ENCODE peak calls at places on chromosomes 2 and 18, in eight cellular contexts. One of them, this sample, is unnamed.

GRCh38 chr18:34767601-34768027 is 57.5 kb downstream of the DTNA start:
- DNase-seq in sigmoid colon: no peak
- DNase-seq in esophagus muscularis mucosa: no peak
- DNase-seq in tibial nerve: no peak
- DNase-seq in IMR-90: peak
- DNase-seq in prostate gland: no peak
- DNase-seq in A549: no peak
- DNase-seq in Peyer's patch: no peak
- DNase-seq in this sample: no peak

GRCh38 chr2:41004700-41005099 is 552.8 kb upstream of the SLC8A1 start:
- DNase-seq in sigmoid colon: no peak
- DNase-seq in esophagus muscularis mucosa: no peak
- DNase-seq in tibial nerve: no peak
- DNase-seq in IMR-90: no peak
- DNase-seq in prostate gland: no peak
- DNase-seq in A549: no peak
- DNase-seq in Peyer's patch: no peak
- DNase-seq in this sample: no peak

GRCh38 chr2:80302465-80303005 is 2.0 kb downstream of the LRRTM1 start:
- DNase-seq in sigmoid colon: no peak
- DNase-seq in esophagus muscularis mucosa: no peak
- DNase-seq in tibial nerve: no peak
- DNase-seq in IMR-90: no peak
- DNase-seq in prostate gland: no peak
- DNase-seq in A549: no peak
- DNase-seq in Peyer's patch: no peak
- DNase-seq in this sample: no peak

GRCh38 chr2:105104208-105104731 is 66.4 kb downstream of the MRPS9 start:
- DNase-seq in sigmoid colon: no peak
- DNase-seq in esophagus muscularis mucosa: no peak
- DNase-seq in tibial nerve: no peak
- DNase-seq in IMR-90: peak
- DNase-seq in prostate gland: no peak
- DNase-seq in A549: no peak
- DNase-seq in Peyer's patch: no peak
- DNase-seq in this sample: no peak

GRCh38 chr2:237799060-237799428 is 465 bp downstream of the RBM44 start:
- DNase-seq in sigmoid colon: no peak
- DNase-seq in esophagus muscularis mucosa: peak
- DNase-seq in tibial nerve: no peak
- DNase-seq in IMR-90: no peak
- DNase-seq in prostate gland: no peak
- DNase-seq in A549: no peak
- DNase-seq in Peyer's patch: no peak
- DNase-seq in this sample: no peak

GRCh38 chr2:233356546-233357308 is 2.4 kb downstream of the DGKD start:
- DNase-seq in sigmoid colon: no peak
- DNase-seq in esophagus muscularis mucosa: no peak
- DNase-seq in tibial nerve: no peak
- DNase-seq in IMR-90: peak
- DNase-seq in prostate gland: no peak
- DNase-seq in A549: no peak
- DNase-seq in Peyer's patch: no peak
- DNase-seq in this sample: no peak

GRCh38 chr18:24051256-24051947 is 36.8 kb downstream of the TTC39C start:
- DNase-seq in sigmoid colon: no peak
- DNase-seq in esophagus muscularis mucosa: peak
- DNase-seq in tibial nerve: no peak
- DNase-seq in IMR-90: peak
- DNase-seq in prostate gland: no peak
- DNase-seq in A549: no peak
- DNase-seq in Peyer's patch: no peak
- DNase-seq in this sample: no peak

GRCh38 chr2:31110998-31111397 is 27.2 kb downstream of the GALNT14 start:
- DNase-seq in sigmoid colon: no peak
- DNase-seq in esophagus muscularis mucosa: peak
- DNase-seq in tibial nerve: no peak
- DNase-seq in IMR-90: no peak
- DNase-seq in prostate gland: no peak
- DNase-seq in A549: no peak
- DNase-seq in Peyer's patch: no peak
- DNase-seq in this sample: no peak

DNA sequence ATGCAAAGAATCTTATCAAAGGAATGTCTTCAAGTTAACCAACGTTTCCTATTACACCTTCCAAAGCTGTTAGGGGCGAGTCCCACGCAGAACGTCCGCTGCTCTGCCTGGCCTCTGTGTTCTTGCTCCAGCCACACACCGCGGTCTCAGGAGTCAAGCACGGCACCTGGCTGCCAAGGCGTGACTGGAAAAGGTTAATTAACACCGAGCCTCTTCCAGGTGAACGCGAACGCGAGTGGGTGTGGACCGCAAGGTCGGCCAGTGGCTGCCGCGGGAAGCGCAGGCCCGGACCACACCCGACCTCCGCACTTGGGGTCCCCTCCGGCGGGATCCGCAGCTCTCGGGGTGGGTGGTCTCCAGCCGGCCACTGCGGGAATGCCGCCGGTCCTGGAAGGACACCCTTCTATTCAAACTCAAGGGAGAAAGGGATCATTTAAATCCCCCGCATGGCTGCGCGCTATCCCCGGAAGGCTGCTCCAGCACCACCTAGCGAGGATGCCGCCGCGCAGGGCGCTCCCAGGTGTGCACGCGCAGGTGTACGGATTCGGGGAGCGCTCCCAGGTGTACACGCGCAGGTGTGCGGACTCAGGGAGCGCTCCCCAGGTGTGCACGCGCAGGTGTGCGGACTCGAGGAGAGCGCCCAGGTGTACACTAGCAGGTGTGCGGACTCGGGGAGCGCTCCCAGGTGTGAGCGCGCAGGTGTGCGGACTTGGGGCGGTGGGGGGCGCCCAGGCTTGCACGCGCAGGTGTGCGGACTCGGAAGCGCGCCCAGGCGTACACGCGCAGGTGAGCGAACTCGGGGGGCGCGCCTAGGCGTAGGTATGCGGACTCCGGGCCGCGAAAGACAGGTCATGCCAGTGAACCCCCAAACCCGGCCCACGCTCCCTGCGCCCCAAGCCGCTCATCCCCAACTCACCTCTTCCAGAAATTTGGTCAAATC is 662 bp downstream of the CYB5A start:
- DNase-seq in sigmoid colon: peak
- DNase-seq in esophagus muscularis mucosa: peak
- DNase-seq in tibial nerve: no peak
- DNase-seq in IMR-90: no peak
- DNase-seq in prostate gland: peak
- DNase-seq in A549: no peak
- DNase-seq in Peyer's patch: peak
- DNase-seq in this sample: no peak
- TF ChIP-seq POLR2A in sigmoid colon: no peak
- TF ChIP-seq POLR2A in esophagus muscularis mucosa: no peak
- TF ChIP-seq POLR2A in tibial nerve: no peak
- TF ChIP-seq POLR2A in IMR-90: no peak
- TF ChIP-seq POLR2A in prostate gland: no peak
- TF ChIP-seq POLR2A in A549: no peak
- TF ChIP-seq POLR2A in Peyer's patch: no peak
- TF ChIP-seq POLR2A in this sample: no peak

DNA sequence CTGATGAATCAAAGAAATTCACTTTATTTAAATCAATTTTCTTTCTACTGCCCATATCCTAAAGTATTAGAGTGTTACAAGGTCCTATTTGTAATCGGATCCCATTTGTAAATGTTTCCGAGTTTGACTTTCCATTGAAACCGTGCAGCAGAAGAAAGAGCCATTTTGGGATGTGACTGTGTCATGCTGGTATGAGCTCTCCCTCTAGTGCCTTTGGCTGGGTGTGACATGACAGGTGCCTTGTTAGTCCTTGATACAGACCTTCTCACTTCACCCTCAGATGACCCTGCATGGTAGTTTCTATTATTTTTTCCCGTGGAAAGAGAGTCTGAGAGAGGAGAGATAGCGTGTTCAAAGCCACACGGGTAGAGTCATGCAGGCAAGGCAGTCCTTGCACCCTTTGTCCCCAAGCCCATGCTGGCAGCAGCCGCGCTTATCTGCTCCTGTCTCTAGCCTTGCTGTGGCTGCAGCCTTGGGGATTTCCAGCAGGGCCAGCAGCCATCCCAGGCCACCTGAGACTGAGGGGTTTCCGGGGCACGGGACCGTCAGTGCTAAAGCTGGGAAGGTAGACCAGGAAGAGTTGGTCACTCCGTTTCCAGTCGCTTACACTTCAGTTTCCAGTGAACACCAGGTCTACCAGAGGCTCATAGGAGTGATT is 21.4 kb downstream of the CHMP1B start:
- DNase-seq in sigmoid colon: no peak
- DNase-seq in esophagus muscularis mucosa: peak
- DNase-seq in tibial nerve: no peak
- DNase-seq in IMR-90: no peak
- DNase-seq in prostate gland: no peak
- DNase-seq in A549: peak
- DNase-seq in Peyer's patch: peak
- DNase-seq in this sample: no peak
- TF ChIP-seq CTCF in sigmoid colon: no peak
- TF ChIP-seq CTCF in esophagus muscularis mucosa: peak
- TF ChIP-seq CTCF in tibial nerve: no peak
- TF ChIP-seq CTCF in IMR-90: peak
- TF ChIP-seq CTCF in prostate gland: peak
- TF ChIP-seq CTCF in A549: peak
- TF ChIP-seq CTCF in Peyer's patch: peak
- TF ChIP-seq CTCF in this sample: no peak

GRCh38 chr2:230974096-230974913 is 21.6 kb upstream of the SPATA3 start:
- DNase-seq in sigmoid colon: no peak
- DNase-seq in esophagus muscularis mucosa: no peak
- DNase-seq in tibial nerve: no peak
- DNase-seq in IMR-90: peak
- DNase-seq in prostate gland: no peak
- DNase-seq in A549: no peak
- DNase-seq in Peyer's patch: peak
- DNase-seq in this sample: no peak

GRCh38 chr2:230972046-230972445 is 23.9 kb upstream of the SPATA3 start:
- DNase-seq in sigmoid colon: peak
- DNase-seq in esophagus muscularis mucosa: no peak
- DNase-seq in tibial nerve: no peak
- DNase-seq in IMR-90: no peak
- DNase-seq in prostate gland: no peak
- DNase-seq in A549: no peak
- DNase-seq in Peyer's patch: no peak
- DNase-seq in this sample: no peak

GRCh38 chr2:230975927-230976326 is 20.0 kb upstream of the SPATA3 start:
- DNase-seq in sigmoid colon: no peak
- DNase-seq in esophagus muscularis mucosa: no peak
- DNase-seq in tibial nerve: no peak
- DNase-seq in IMR-90: no peak
- DNase-seq in prostate gland: no peak
- DNase-seq in A549: no peak
- DNase-seq in Peyer's patch: no peak
- DNase-seq in this sample: no peak

GRCh38 chr2:230980468-230980867 is 15.5 kb upstream of the SPATA3 start:
- DNase-seq in sigmoid colon: no peak
- DNase-seq in esophagus muscularis mucosa: no peak
- DNase-seq in tibial nerve: no peak
- DNase-seq in IMR-90: no peak
- DNase-seq in prostate gland: no peak
- DNase-seq in A549: no peak
- DNase-seq in Peyer's patch: no peak
- DNase-seq in this sample: no peak

GRCh38 chr2:230976671-230977171 is 19.2 kb upstream of the SPATA3 start:
- DNase-seq in sigmoid colon: peak
- DNase-seq in esophagus muscularis mucosa: no peak
- DNase-seq in tibial nerve: no peak
- DNase-seq in IMR-90: no peak
- DNase-seq in prostate gland: no peak
- DNase-seq in A549: no peak
- DNase-seq in Peyer's patch: no peak
- DNase-seq in this sample: no peak
- TF ChIP-seq POLR2A in sigmoid colon: no peak
- TF ChIP-seq POLR2A in esophagus muscularis mucosa: no peak
- TF ChIP-seq POLR2A in tibial nerve: no peak
- TF ChIP-seq POLR2A in IMR-90: no peak
- TF ChIP-seq POLR2A in prostate gland: no peak
- TF ChIP-seq POLR2A in A549: no peak
- TF ChIP-seq POLR2A in Peyer's patch: no peak
- TF ChIP-seq POLR2A in this sample: no peak

GRCh38 chr2:157572725-157573124 is 55.9 kb downstream of the ACVR1C start:
- DNase-seq in sigmoid colon: no peak
- DNase-seq in esophagus muscularis mucosa: no peak
- DNase-seq in tibial nerve: no peak
- DNase-seq in IMR-90: no peak
- DNase-seq in prostate gland: no peak
- DNase-seq in A549: peak
- DNase-seq in Peyer's patch: no peak
- DNase-seq in this sample: no peak
- TF ChIP-seq CTCF in sigmoid colon: no peak
- TF ChIP-seq CTCF in esophagus muscularis mucosa: no peak
- TF ChIP-seq CTCF in tibial nerve: no peak
- TF ChIP-seq CTCF in IMR-90: no peak
- TF ChIP-seq CTCF in prostate gland: no peak
- TF ChIP-seq CTCF in A549: peak
- TF ChIP-seq CTCF in Peyer's patch: peak
- TF ChIP-seq CTCF in this sample: no peak

DNA sequence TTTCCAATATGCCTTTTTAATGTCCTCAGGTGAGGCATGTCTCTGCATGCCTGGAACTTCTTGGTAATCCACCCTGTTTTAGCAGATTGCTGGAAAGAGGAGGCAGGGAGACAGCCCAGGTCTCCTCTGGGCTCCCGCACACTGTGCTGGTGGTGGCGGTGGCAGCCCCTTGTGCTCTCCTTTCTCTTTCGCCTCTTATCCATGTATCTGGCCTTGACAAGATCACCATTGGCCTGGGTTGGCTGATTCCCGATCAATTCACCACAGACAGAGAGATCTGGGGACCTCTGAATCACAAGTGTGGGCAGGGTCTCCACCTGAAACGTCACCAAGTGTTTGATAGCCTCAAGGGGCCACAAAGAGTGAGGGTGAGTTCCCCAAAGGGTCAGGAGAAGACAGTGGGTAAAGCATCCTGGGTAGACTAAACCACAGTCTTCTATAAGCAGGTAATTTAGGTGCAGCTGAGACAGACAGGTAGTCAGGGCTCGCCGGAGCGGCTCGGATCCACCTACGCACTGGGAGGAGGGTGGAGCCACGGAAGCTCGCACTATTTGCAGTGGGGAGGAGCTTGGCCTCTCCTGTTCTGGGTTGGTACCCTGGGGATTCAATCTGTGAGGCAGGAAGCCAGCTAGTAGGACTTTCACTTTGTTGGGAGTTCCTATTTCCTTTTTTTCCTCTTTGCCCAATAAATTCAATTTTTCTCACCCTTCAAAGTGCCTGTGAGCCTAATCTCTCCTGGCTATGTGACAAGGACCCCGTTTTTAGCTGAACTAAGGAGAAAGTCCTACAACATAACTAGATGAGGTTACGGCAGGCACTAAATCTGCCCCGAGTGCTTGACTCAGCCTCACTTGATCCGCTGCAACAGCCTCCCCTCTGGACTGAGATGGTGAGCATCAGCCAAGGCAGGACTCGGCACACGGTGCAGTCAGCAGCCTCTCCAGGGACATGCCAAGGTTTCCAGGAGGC is 57.6 kb downstream of the SLC4A3 start:
- DNase-seq in sigmoid colon: peak
- DNase-seq in esophagus muscularis mucosa: no peak
- DNase-seq in tibial nerve: peak
- DNase-seq in IMR-90: peak
- DNase-seq in prostate gland: peak
- DNase-seq in A549: no peak
- DNase-seq in Peyer's patch: peak
- DNase-seq in this sample: peak
- TF ChIP-seq POLR2A in sigmoid colon: no peak
- TF ChIP-seq POLR2A in esophagus muscularis mucosa: no peak
- TF ChIP-seq POLR2A in tibial nerve: no peak
- TF ChIP-seq POLR2A in IMR-90: no peak
- TF ChIP-seq POLR2A in prostate gland: peak
- TF ChIP-seq POLR2A in A549: no peak
- TF ChIP-seq POLR2A in Peyer's patch: peak
- TF ChIP-seq POLR2A in this sample: no peak

This sample was measured in vagina.